ENCODE peak calls at places on chromosomes 13 and 19, in ten cellular contexts. Z is brain microvascular endothelial cell; V is T-helper 9 cell; U is mesothelial cell of epicardium; C is stimulated activated CD8-positive, alpha-beta memory T cell treated with anti-CD3 and anti-CD28 coated beads, Interleukin-4, amount 100 ng/mL, for 1 hour; O is transverse colon; H is WTC11; R is cerebellar nuclear complex; J is activated CD4-positive, alpha-beta T cell treated with anti-CD3 and anti-CD28 coated beads for 24 hours; X is esophagus squamous epithelium. Q is an unnamed sample.
A peak's percentile ranks its signal among the peaks of the same experiment; 100 is the strongest.

GRCh38 chr13:33207616-33207964 is 78.0 kb downstream of the STARD13 start:
- DNase-seq in C (no peak), Z (no peak), U (no peak), O (no peak), H (no peak), V (no peak), J (no peak), X (no peak), R (no peak), Q (no peak)

GRCh38 chr19:3350014-3350663 is 16.2 kb upstream of the NFIC start:
- DNase-seq in H (no peak), X (no peak), J (no peak), U (no peak), Z (no peak), O (peak; percentile 68), R (no peak), V (no peak), C (no peak), Q (no peak)

GRCh38 chr19:39138221-39139211 is 12.9 kb downstream of the PAK4 start:
- DNase-seq in C (no peak), Z (no peak), R (no peak), U (no peak), H (no peak), V (no peak), O (no peak), X (no peak), J (no peak), Q (no peak)

GRCh38 chr19:14094854-14095253 is 4.3 kb upstream of the SAMD1 start:
- DNase-seq in H (no peak), U (no peak), R (no peak), O (no peak), C (no peak), J (no peak), V (no peak), X (no peak), Z (no peak), Q (no peak)

GRCh38 chr19:45424191-45425058 is 708 bp upstream of the ERCC1 start:
- DNase-seq in X (no peak), J (no peak), U (peak; percentile 47), V (no peak), Z (peak; percentile 91), H (peak; percentile 60), O (peak; percentile 75), C (no peak), R (no peak), Q (no peak)

GRCh38 chr13:99978781-99979452 is 2.7 kb upstream of the ZIC2 start:
- DNase-seq in X (no peak), V (no peak), R (no peak), C (no peak), Z (no peak), U (no peak), H (peak; percentile 92), O (no peak), J (no peak), Q (no peak)

GRCh38 chr13:30739646-30740642 is 4.6 kb downstream of the ALOX5AP start:
- DNase-seq in H (no peak), C (no peak), U (no peak), Z (peak; percentile 83), V (peak; percentile 26), R (no peak), O (no peak), J (peak; percentile 55), X (no peak), Q (peak; percentile 77)

GRCh38 chr13:46751811-46752635 is 44.9 kb downstream of the ESD start:
- DNase-seq in H (no peak), R (no peak), C (peak; percentile 8), Z (no peak), J (peak; percentile 30), V (peak; percentile 1), U (no peak), X (no peak), O (no peak), Q (peak; percentile 55)

GRCh38 chr13:51906581-51906980 is 44.8 kb downstream of the CCDC70 start:
- DNase-seq in C (no peak), U (no peak), V (no peak), X (no peak), R (no peak), O (peak; percentile 16), H (no peak), J (no peak), Z (no peak), Q (no peak)